ENCODE peak calls at places on chromosomes 16 and 17, in four cellular contexts. V is sigmoid colon, W is ovary, Z is heart left ventricle. X is an unnamed sample.

GRCh38 chr17:41419712-41420111 is 4.7 kb downstream of the KRT37 start:
- DNase-seq in V (no peak), Z (no peak), W (no peak), X (peak; percentile 47)

GRCh38 chr17:44222112-44222869 is 2.8 kb upstream of the UBTF start:
- DNase-seq in W (peak; percentile 80), Z (peak; percentile 89), V (peak; percentile 95), X (peak; percentile 72)

GRCh38 chr16:22161999-22162657 is at the start of gene SDR42E2:
- DNase-seq in Z (no peak), W (no peak), V (no peak), X (no peak)

GRCh38 chr16:29815032-29815721 is 775 bp upstream of the PAGR1 start:
- DNase-seq in Z (peak; percentile 36), W (peak; percentile 70), V (peak; percentile 79), X (peak; percentile 92)

GRCh38 chr17:62781356-62781755 is 26.8 kb downstream of the MARCHF10 start:
- DNase-seq in W (no peak), Z (no peak), V (no peak), X (peak; percentile 29)

GRCh38 chr17:17536702-17537101 is 40.5 kb upstream of the RASD1 start:
- DNase-seq in W (no peak), V (no peak), Z (no peak), X (no peak)

GRCh38 chr17:48843172-48843900 is 12.5 kb downstream of the CALCOCO2 start:
- DNase-seq in V (no peak), Z (no peak), W (no peak), X (no peak)

GRCh38 chr17:56320443-56320842 is 167.2 kb downstream of the ANKFN1 start:
- DNase-seq in V (no peak), Z (no peak), W (no peak), X (no peak)

GRCh38 chr17:36544049-36544319 is 735 bp upstream of the GGNBP2 start:
- DNase-seq in W (no peak), V (peak; percentile 70), Z (peak; percentile 20), X (no peak)

GRCh38 chr17:43449470-43450202 is 34.1 kb upstream of the DHX8 start:
- DNase-seq in Z (no peak), V (no peak), W (no peak), X (no peak)

GRCh38 chr17:37742114-37742761 is 2.6 kb downstream of the HNF1B start:
- DNase-seq in V (no peak), Z (no peak), W (no peak), X (no peak)

GRCh38 chr17:39695089-39695474 is 4.8 kb upstream of the ERBB2 start:
- DNase-seq in V (no peak), Z (no peak), W (no peak), X (no peak)

GRCh38 chr16:14420721-14421488 is 209.2 kb downstream of the PARN start:
- DNase-seq in W (no peak), Z (no peak), V (no peak), X (no peak)

GRCh38 chr16:79982862-79983261 is 382.3 kb upstream of the MAF start:
- DNase-seq in W (no peak), Z (no peak), V (no peak), X (no peak)

GRCh38 chr17:846901-847777 is 65.0 kb downstream of the MRM3 start:
- DNase-seq in W (no peak), Z (peak; percentile 18), V (no peak), X (no peak)

GRCh38 chr16:66874079-66874775 is 6.1 kb upstream of the PDP2 start:
- DNase-seq in W (no peak), V (no peak), Z (no peak), X (no peak)

GRCh38 chr17:70563301-70563820 is 394.0 kb downstream of the KCNJ2 start:
- DNase-seq in W (no peak), V (no peak), Z (peak; percentile 23), X (no peak)

GRCh38 chr16:5075637-5076036 is 4.0 kb downstream of the ALG1 start:
- DNase-seq in W (no peak), V (no peak), Z (no peak), X (no peak)

GRCh38 chr17:57985675-57985974 is 2.4 kb downstream of the VEZF1 start:
- DNase-seq in Z (no peak), W (no peak), V (no peak), X (no peak)

GRCh38 chr16:50278251-50278650 is 11.9 kb downstream of the ADCY7 start:
- DNase-seq in Z (no peak), W (no peak), V (no peak), X (no peak)

GRCh38 chr17:43437756-43438155 is 39.0 kb downstream of the ARL4D start:
- DNase-seq in Z (no peak), V (no peak), W (no peak), X (no peak)

GRCh38 chr17:77540975-77541374 is 400.2 kb downstream of the SEC14L1 start:
- DNase-seq in V (no peak), W (no peak), Z (no peak), X (no peak)

GRCh38 chr17:51351890-51352289 is 91.5 kb downstream of the UTP18 start:
- DNase-seq in W (peak; percentile 65), Z (no peak), V (no peak), X (peak; percentile 69)

GRCh38 chr16:67407176-67407787 is 9.0 kb downstream of the ZDHHC1 start:
- DNase-seq in W (no peak), Z (no peak), V (no peak), X (no peak)

GRCh38 chr17:2542456-2542855 is 30.8 kb upstream of the METTL16 start:
- DNase-seq in V (no peak), W (no peak), Z (no peak), X (no peak)

GRCh38 chr17:65783845-65784334 is 222.4 kb upstream of the AXIN2 start:
- DNase-seq in Z (no peak), W (no peak), V (no peak), X (no peak)
- H3K4me3 ChIP-seq in Z (no peak overlapping the region), W (no peak overlapping the region), V (no peak overlapping the region), X (no peak overlapping the region)

DNA sequence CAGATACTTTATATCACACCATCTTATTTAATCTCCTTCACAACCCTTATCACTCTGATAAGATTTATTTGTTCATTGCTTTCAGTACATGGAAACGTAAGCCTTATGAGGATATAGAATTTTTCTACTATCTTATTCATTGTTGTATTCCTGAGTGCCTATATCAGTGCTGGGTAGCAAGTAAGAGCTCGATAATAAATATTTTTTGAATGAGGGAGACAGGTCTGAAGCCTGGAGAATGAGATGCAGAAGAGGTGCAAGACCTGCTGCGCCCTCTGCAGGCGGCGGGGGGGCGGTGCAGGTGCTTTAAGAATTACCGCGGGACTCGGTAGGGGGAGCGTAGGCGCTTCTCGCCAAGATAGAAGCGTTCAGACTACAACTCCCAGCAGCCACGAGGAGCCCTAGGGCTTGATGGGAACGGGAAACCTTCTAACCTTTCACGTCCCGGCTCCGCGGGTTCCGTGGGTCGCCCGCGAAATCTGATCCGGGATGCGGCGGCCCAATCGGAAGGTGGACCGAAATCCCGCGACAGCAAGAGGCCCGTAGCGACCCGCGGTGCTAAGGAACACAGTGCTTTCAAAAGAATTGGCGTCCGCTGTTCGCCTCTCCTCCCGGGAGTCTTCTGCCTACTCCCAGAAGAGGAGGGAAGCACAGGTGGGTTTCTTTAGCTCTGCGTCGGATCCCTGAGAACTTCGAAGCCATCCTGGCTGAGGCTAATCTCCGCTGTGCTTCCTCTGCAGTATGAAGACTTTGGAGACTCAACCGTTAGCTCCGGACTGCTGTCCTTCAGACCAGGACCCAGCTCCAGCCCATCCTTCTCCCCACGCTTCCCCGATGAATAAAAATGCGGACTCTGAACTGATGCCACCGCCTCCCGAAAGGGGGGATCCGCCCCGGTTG is at the start of gene WRAP53:
- DNase-seq in W (peak; percentile 96), Z (peak; percentile 97), V (peak; percentile 99), X (peak; percentile 99)
- TF ChIP-seq POLR2A in W (peak; percentile 17), Z (peak; percentile 64), V (no peak), X (no peak)

GRCh38 chr17:75386430-75386829 is 19.0 kb downstream of the GRB2 start:
- DNase-seq in W (no peak), Z (no peak), V (no peak), X (no peak)

GRCh38 chr17:75390982-75391381 is 14.5 kb downstream of the GRB2 start:
- DNase-seq in W (no peak), V (no peak), Z (no peak), X (no peak)

GRCh38 chr17:75384751-75385150 is 20.7 kb downstream of the GRB2 start:
- DNase-seq in Z (no peak), V (no peak), W (no peak), X (no peak)

GRCh38 chr17:75392559-75392958 is 12.9 kb downstream of the GRB2 start:
- DNase-seq in W (no peak), V (no peak), Z (no peak), X (no peak)

DNA sequence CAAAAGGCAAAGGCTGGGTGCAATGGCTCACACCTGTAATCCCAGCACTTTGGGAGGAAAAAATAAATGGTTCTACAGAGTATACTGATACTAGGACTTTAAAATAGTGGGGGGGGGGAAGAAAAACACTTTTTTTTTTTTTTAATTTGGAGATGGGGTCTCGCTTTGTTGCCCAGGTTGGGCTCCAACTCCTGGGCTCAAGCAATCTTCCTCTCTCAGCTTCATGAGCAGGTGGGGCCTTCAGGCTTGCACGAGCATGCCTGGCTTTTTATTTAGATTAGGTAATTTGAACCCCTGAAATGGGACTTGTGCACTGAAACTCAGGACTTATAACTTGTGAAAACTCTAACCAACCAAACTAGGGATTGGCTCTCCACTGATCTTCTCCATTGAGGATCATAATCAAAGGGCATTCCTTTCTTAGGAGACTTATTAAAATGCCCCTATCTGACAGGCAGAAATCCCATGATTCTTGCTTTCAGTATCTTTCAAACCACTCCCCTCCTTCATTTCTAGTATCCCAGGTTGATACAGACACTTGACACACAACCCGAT is 16.9 kb downstream of the GRB2 start:
- DNase-seq in Z (no peak), V (no peak), W (no peak), X (no peak)
- H3K4me3 ChIP-seq in Z (no peak overlapping the region), V (no peak overlapping the region), W (no peak overlapping the region), X (no peak overlapping the region)

GRCh38 chr16:2223375-2224182 is at the start of gene E4F1:
- DNase-seq in V (peak; percentile 100), W (peak; percentile 99), Z (peak; percentile 99), X (peak; percentile 99)
- TF ChIP-seq POLR2A in V (peak; percentile 92), W (peak; percentile 90), Z (peak; percentile 96), X (no peak)

DNA sequence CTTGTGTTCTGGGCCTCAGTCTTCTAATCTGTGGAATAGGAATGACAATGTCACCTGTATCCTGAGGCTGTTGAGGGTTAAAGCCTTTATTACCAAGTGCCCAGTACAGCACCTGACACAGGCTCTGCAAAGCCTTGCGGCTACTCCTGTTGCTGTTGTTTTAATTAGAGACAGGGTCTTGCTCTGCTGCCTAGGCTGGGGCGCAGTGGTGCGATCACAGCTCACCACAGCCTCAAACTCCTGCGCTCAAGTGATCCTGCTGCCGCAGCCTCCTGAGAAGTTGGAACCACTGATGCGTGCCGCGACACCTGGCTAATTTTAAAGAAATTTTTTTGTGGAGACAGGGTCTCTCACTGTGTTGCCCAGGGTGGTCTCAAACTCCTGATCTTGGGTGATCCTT is 5.4 kb downstream of the GSE1 start:
- DNase-seq in W (no peak), V (no peak), Z (no peak), X (no peak)
- H3K4me3 ChIP-seq in W (no peak overlapping the region), V (no peak overlapping the region), Z (no peak overlapping the region), X (no peak overlapping the region)

DNA sequence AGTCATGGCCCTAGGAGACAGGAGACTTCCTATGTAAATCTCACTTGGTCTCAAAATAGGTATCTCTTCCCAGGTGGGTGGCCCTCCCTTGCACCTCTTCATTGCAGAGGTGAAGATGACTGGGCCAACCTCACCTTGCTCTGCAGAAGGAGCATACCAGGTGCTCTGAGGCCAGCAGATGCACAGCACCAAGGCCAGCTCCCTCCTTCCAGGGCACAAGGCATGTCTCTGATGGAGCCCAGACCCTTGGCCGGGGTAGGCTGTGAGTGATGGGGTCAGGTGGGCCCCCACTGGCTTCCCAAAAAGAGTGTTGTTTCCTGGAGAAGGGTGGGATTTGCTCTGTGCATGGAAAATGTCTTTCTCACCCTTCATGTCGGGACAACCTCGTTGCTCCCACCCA is 12.8 kb downstream of the CACNG5 start:
- DNase-seq in W (no peak), Z (no peak), V (no peak), X (peak; percentile 31)
- TF ChIP-seq POLR2A in W (no peak), Z (no peak), V (no peak), X (no peak)

GRCh38 chr17:8965394-8966168 is at the start of gene PIK3R5:
- DNase-seq in V (no peak), Z (peak; percentile 21), W (no peak), X (no peak)
- H3K4me3 ChIP-seq in V (peak within 1 kb of the TSS; percentile 48), Z (peak within 1 kb of the TSS; percentile 37), W (peak within 1 kb of the TSS; percentile 18), X (peak within 1 kb of the TSS; percentile 8)

X was measured in lower leg skin.